ENCODE peak calls at places on chromosomes 4 and X, in ten cellular contexts. X is stomach; C is Peyer's patch; B is A549; W is mammary epithelial cell; Z is CD8-positive, alpha-beta T cell; G is lower lobe of right lung; Y is HepG2; A is RWPE1; D is upper lobe of right lung. Q is an unnamed sample.

GRCh38 chr4:632391-632790 is 7.0 kb downstream of the PDE6B start:
- DNase-seq in X (no peak), C (no peak), B (no peak), W (no peak), Z (no peak), G (no peak), Y (no peak), A (no peak), D (no peak), Q (no peak)

GRCh38 chr4:137417676-137418075 is 114.6 kb downstream of the PCDH18 start:
- DNase-seq in X (no peak), C (no peak), B (no peak), W (no peak), Z (no peak), G (no peak), Y (no peak), A (no peak), D (no peak), Q (no peak)

GRCh38 chrX:17689971-17690409 is 47.3 kb upstream of the SCML1 start:
- DNase-seq in X (peak; percentile 41), C (no peak), B (peak; percentile 64), W (peak; percentile 49), Z (no peak), G (no peak), Y (peak; percentile 35), A (peak; percentile 15), D (no peak), Q (peak; percentile 33)

GRCh38 chr4:803884-804283 is 22.0 kb downstream of the CPLX1 start:
- DNase-seq in X (no peak), C (no peak), B (no peak), W (no peak), Z (no peak), G (peak; percentile 17), Y (no peak), A (no peak), D (no peak), Q (no peak)

GRCh38 chr4:8592366-8593267 is at the start of gene CPZ:
- DNase-seq in X (no peak), C (no peak), B (no peak), W (no peak), Z (no peak), G (no peak), Y (peak; percentile 16), A (no peak), D (no peak), Q (no peak)

GRCh38 chr4:64503416-64503815 is 94.2 kb upstream of the TECRL start:
- DNase-seq in X (no peak), C (no peak), B (no peak), W (no peak), Z (no peak), G (no peak), Y (no peak), A (no peak), D (no peak), Q (no peak)

GRCh38 chr4:184826315-184827266 is 823 bp upstream of the ACSL1 start:
- DNase-seq in X (peak; percentile 46), C (no peak), B (no peak), W (no peak), Z (no peak), G (peak; percentile 76), Y (no peak), A (no peak), D (no peak), Q (peak; percentile 76)

GRCh38 chrX:15815779-15816452 is 25.6 kb downstream of the ZRSR2 start:
- DNase-seq in X (no peak), C (no peak), B (peak; percentile 44), W (no peak), Z (no peak), G (no peak), Y (peak; percentile 5), A (no peak), D (no peak), Q (no peak)

GRCh38 chr4:83340692-83341343 is 6.2 kb upstream of the HPSE start:
- DNase-seq in X (no peak), C (no peak), B (no peak), W (no peak), Z (peak; percentile 50), G (no peak), Y (no peak), A (no peak), D (no peak), Q (peak; percentile 49)

GRCh38 chr4:52950226-52950625 is 88.1 kb downstream of the RASL11B start:
- DNase-seq in X (no peak), C (no peak), B (no peak), W (peak; percentile 2), Z (no peak), G (no peak), Y (no peak), A (no peak), D (no peak), Q (no peak)

GRCh38 chr4:108324450-108324849 is 155.7 kb upstream of the LEF1 start:
- DNase-seq in X (no peak), C (no peak), B (no peak), W (no peak), Z (no peak), G (no peak), Y (no peak), A (no peak), D (no peak), Q (no peak)

GRCh38 chr4:108333353-108333920 is 164.7 kb upstream of the LEF1 start:
- DNase-seq in X (no peak), C (no peak), B (no peak), W (no peak), Z (no peak), G (no peak), Y (no peak), A (no peak), D (no peak), Q (no peak)

GRCh38 chr4:108331905-108332632 is 163.3 kb upstream of the LEF1 start:
- DNase-seq in X (no peak), C (no peak), B (no peak), W (no peak), Z (no peak), G (no peak), Y (no peak), A (no peak), D (no peak), Q (no peak)

GRCh38 chr4:108325561-108325960 is 156.8 kb upstream of the LEF1 start:
- DNase-seq in X (no peak), C (no peak), B (no peak), W (no peak), Z (no peak), G (no peak), Y (no peak), A (no peak), D (no peak), Q (no peak)

DNA sequence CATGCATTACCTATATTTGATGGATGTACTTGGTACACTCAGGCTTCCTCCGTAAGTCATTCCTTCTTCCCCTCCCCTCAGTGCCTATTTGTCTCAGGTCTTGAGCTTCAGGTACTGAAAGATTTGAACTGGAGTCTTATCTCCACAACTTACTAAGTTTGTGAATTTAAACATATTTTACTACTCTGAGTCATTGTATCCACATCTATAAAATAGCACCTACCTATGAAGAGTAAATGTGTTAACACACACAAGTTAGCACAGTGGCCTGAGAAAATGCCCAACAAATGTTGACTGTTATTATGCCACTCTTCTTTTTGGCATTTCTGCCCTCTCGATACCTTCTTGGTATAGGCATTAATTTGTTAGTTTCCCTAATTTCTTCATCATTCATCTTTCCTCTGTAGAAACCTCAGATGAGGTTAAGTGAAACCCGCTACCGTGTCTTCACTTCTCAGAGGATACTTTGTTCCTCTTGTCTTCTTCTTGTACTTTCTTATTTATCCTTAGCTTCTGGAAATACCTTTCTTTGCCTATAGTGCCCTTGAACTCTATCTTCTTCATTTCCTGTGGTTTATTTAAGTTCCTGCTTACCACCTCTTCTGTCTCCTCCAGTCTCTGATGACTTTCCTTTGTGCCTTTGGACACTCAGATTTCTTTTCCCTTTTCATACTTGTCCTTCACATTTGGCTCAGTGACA is 159.5 kb upstream of the LEF1 start:
- DNase-seq in X (no peak), C (no peak), B (no peak), W (no peak), Z (no peak), G (no peak), Y (no peak), A (no peak), D (no peak), Q (no peak)
- H3K27ac ChIP-seq in X (no peak overlapping the region), C (no peak overlapping the region), B (no peak overlapping the region), W (no peak overlapping the region), Z (no peak overlapping the region), G (no peak overlapping the region), Y (no peak overlapping the region), A (no peak overlapping the region), D (no peak overlapping the region), Q (no peak overlapping the region)

GRCh38 chr4:2746891-2747695 is 9.0 kb downstream of the TNIP2 start:
- DNase-seq in X (no peak), C (peak; percentile 37), B (no peak), W (no peak), Z (no peak), G (peak; percentile 46), Y (no peak), A (no peak), D (no peak), Q (no peak)
- H3K27ac ChIP-seq in X (no peak overlapping the region), C (no peak overlapping the region), B (no peak overlapping the region), W (peak overlapping the region; percentile 48), Z (peak overlapping the region; percentile 36), G (peak overlapping the region; percentile 31), Y (no peak overlapping the region), A (peak overlapping the region; percentile 71), D (peak overlapping the region; percentile 14), Q (peak overlapping the region; percentile 81)

DNA sequence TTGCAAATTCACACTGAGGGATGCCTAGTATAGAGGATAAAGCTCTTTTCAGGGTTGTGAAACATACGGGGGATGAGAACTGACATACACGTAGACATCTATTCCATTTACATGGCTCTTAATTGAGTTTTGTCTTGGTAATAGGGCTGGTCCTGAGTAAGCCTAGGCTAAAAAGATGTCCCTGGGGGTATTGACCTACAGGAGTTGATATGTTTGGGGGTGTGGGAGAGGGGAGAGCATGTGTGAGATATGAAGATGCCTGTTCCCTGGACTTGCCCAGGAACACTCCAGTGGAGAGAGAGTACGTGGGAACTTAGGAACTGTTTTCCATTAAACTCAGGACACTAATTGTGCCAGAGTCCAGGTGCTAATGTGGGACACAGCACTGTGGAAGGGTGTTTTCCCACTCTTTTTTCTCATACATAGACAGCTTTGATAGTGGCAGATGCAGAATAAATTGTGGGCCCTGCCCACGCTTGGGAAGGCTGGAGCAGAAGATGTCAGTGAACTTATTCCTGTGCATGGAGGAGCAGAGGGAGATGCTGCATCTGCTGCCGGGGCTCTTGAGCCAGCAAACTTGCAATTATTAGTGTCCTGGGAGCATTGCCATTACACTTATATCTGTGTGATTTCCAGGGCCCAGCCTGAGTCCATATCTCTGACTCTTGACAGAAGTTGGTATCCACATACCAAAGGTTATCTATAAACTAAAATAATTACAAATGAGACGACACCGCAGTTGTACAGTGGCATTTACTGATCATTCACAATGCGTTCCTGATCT is 20.7 kb downstream of the SYNPO2 start:
- DNase-seq in X (no peak), C (no peak), B (no peak), W (no peak), Z (no peak), G (no peak), Y (no peak), A (no peak), D (no peak), Q (no peak)
- H3K27ac ChIP-seq in X (no peak overlapping the region), C (no peak overlapping the region), B (no peak overlapping the region), W (no peak overlapping the region), Z (no peak overlapping the region), G (no peak overlapping the region), Y (no peak overlapping the region), A (no peak overlapping the region), D (no peak overlapping the region), Q (no peak overlapping the region)

DNA sequence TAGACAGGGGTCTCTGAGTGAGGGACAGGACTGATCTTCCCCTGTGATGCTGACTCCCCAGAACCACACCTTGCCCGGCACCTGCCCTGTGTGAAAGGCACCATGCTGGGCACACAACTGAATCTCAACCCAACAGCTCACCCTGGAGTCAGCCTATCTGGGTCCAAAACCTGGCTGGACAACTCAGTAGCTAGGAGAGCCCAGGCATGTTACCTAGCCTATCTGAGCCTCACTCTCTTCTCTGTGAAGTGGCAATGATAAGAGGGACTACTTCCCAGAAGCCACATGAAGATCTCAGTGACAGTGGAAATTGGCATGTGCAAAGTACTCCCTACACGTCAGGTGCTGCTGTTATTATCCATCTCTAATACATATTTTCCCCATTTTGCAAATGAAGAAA is 44.8 kb upstream of the PPP2R2C start:
- DNase-seq in X (no peak), C (no peak), B (no peak), W (no peak), Z (no peak), G (no peak), Y (no peak), A (no peak), D (no peak), Q (no peak)
- H3K27ac ChIP-seq in X (no peak overlapping the region), C (no peak overlapping the region), B (no peak overlapping the region), W (no peak overlapping the region), Z (no peak overlapping the region), G (no peak overlapping the region), Y (no peak overlapping the region), A (no peak overlapping the region), D (no peak overlapping the region), Q (no peak overlapping the region)